ENCODE peak calls at places on chromosomes 12 and 14, in four cellular contexts. Z is MM.1S, U is PC-9, O is fibroblast of lung. H is an unnamed sample.

GRCh38 chr12:28855761-28856160 is 293.3 kb upstream of the FAR2 start:
- DNase-seq in Z (no peak), U (no peak), O (peak; percentile 75), H (peak; percentile 74)

GRCh38 chr12:46492471-46493351 is 120.1 kb upstream of the SLC38A2 start:
- DNase-seq in Z (no peak), U (peak; percentile 25), O (peak; percentile 95), H (peak; percentile 93)

GRCh38 chr12:30882706-30883105 is 43.8 kb upstream of the TSPAN11 start:
- DNase-seq in Z (no peak), U (no peak), O (no peak), H (no peak)

GRCh38 chr12:122413516-122414404 is 8.7 kb downstream of the CLIP1 start:
- DNase-seq in Z (no peak), U (no peak), O (no peak), H (no peak)

GRCh38 chr12:93376436-93377251 is 1.1 kb upstream of the NUDT4 start:
- DNase-seq in Z (no peak), U (peak; percentile 37), O (peak; percentile 16), H (no peak)

GRCh38 chr14:71242237-71242748 is 335.0 kb downstream of the PCNX1 start:
- DNase-seq in Z (no peak), U (no peak), O (peak; percentile 82), H (peak; percentile 80)

GRCh38 chr14:74568896-74569295 is 43.1 kb downstream of the LTBP2 start:
- DNase-seq in Z (no peak), U (no peak), O (no peak), H (no peak)

GRCh38 chr12:25005376-25005775 is 56.5 kb upstream of the BCAT1 start:
- DNase-seq in Z (no peak), U (no peak), O (no peak), H (no peak)

GRCh38 chr12:50986961-50987737 is 34.8 kb downstream of the HIGD1C start:
- DNase-seq in Z (peak; percentile 81), U (peak; percentile 18), O (peak; percentile 42), H (peak; percentile 23)

GRCh38 chr12:77357654-77358053 is 292.3 kb upstream of the E2F7 start:
- DNase-seq in Z (no peak), U (no peak), O (no peak), H (no peak)

GRCh38 chr14:84225243-84225642 is 1304.7 kb upstream of the FLRT2 start:
- DNase-seq in Z (no peak), U (no peak), O (no peak), H (no peak)

GRCh38 chr14:105314287-105315185 is at the start of gene PACS2:
- DNase-seq in Z (peak; percentile 79), U (peak; percentile 66), O (peak; percentile 77), H (peak; percentile 61)

GRCh38 chr12:111687255-111687654 is 1.4 kb downstream of the ACAD10 start:
- DNase-seq in Z (peak; percentile 46), U (no peak), O (no peak), H (no peak)

GRCh38 chr12:22437031-22437806 is 102.7 kb upstream of the ST8SIA1 start:
- DNase-seq in Z (no peak), U (peak; percentile 86), O (peak; percentile 10), H (no peak)

GRCh38 chr14:22448035-22448904 is 140.8 kb downstream of the DAD1 start:
- DNase-seq in Z (no peak), U (no peak), O (peak; percentile 74), H (peak; percentile 70)

GRCh38 chr14:38867561-38868150 is 235.4 kb downstream of the SEC23A start:
- DNase-seq in Z (peak; percentile 56), U (peak; percentile 45), O (peak; percentile 70), H (peak; percentile 63)

GRCh38 chr12:78403136-78403535 is 461.4 kb upstream of the SYT1 start:
- DNase-seq in Z (no peak), U (no peak), O (peak; percentile 96), H (peak; percentile 94)
- H3K4me2 ChIP-seq in Z (no peak overlapping the region), U (no peak overlapping the region), O (no peak overlapping the region), H (peak overlapping the region; percentile 65)

DNA sequence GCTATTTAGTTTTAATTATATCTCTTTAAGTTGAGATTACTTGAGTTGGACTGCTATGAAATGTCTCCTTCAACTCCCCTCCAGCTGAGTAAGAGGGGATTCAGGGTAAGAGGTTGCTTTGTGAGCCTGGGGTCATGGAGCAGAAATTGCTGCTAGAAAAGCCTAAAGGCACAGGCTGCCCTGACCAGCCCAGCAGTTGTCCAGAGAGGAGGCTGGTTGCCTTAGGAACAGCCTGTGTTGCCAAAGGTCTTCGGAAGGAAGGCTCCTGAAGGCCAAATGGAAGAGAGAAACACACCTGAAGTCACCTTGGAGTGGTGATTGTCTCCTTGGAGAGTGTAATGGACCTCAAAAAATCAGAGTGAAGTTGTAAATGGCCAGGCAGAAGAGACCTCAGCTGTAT is 235.5 kb upstream of the PDE3A start:
- DNase-seq in Z (no peak), U (no peak), O (no peak), H (no peak)
- TF ChIP-seq EZH2 in Z (no peak), U (no peak), O (no peak), H (no peak)

DNA sequence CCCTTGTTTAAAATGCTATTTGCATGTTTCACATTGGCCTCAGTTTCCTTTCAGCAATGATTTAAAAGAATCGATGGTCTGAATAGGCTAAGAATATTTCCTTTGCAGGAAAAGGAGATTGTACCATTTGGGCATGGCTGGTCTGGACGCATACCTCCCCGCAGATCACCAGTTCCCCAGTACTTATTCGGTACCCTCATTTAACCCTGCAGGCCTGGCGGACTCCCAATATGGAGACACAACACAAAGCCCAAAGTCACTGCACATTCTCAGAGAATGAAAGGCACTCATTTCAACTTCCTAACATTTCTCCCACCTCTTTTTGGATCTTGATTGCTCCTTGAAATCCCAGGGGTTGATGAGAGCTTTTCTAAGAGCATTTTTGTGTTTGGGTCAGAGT is 152.9 kb downstream of the GCH1 start:
- DNase-seq in Z (no peak), U (no peak), O (no peak), H (no peak)
- H3K4me2 ChIP-seq in Z (no peak overlapping the region), U (no peak overlapping the region), O (no peak overlapping the region), H (no peak overlapping the region)

GRCh38 chr12:132429122-132429931 is 60.6 kb upstream of the FBRSL1 start:
- DNase-seq in Z (no peak), U (no peak), O (no peak), H (no peak)
- TF ChIP-seq EZH2 in Z (no peak), U (no peak), O (no peak), H (peak; percentile 43)

GRCh38 chr14:103743691-103744090 is 28.1 kb downstream of the ZFYVE21 start:
- DNase-seq in Z (no peak), U (no peak), O (no peak), H (no peak)
- H3K4me2 ChIP-seq in Z (no peak overlapping the region), U (no peak overlapping the region), O (no peak overlapping the region), H (no peak overlapping the region)

GRCh38 chr12:52007158-52007921 is 594 bp downstream of the TAMALIN start:
- DNase-seq in Z (no peak), U (no peak), O (no peak), H (no peak)
- TF ChIP-seq EZH2 in Z (no peak), U (no peak), O (peak; percentile 95), H (peak; percentile 97)

GRCh38 chr12:71661977-71662522 is 1.6 kb downstream of the ZFC3H1 start:
- DNase-seq in Z (no peak), U (no peak), O (peak; percentile 77), H (peak; percentile 72)
- H3K4me2 ChIP-seq in Z (peak overlapping the region; percentile 93), U (peak overlapping the region; percentile 81), O (peak overlapping the region; percentile 81), H (peak overlapping the region; percentile 86)

GRCh38 chr12:130981156-130981789 is 27.6 kb downstream of the ADGRD1 start:
- DNase-seq in Z (no peak), U (no peak), O (no peak), H (no peak)
- TF ChIP-seq EZH2 in Z (no peak), U (no peak), O (no peak), H (no peak)

GRCh38 chr12:575129-575502 is 88.1 kb downstream of the NINJ2 start:
- DNase-seq in Z (no peak), U (no peak), O (no peak), H (no peak)
- H3K4me2 ChIP-seq in Z (no peak overlapping the region), U (no peak overlapping the region), O (no peak overlapping the region), H (no peak overlapping the region)

GRCh38 chr14:88323520-88324199 is 591 bp upstream of the KCNK10 start:
- DNase-seq in Z (no peak), U (no peak), O (peak; percentile 41), H (no peak)
- TF ChIP-seq EZH2 in Z (no peak), U (no peak), O (peak; percentile 62), H (peak; percentile 62)

H was measured in astrocyte.